ENCODE peak calls at places on chromosomes 2 and 18, in eight cellular contexts. K is A549, D is body of pancreas, C is upper lobe of right lung, G is Panc1, M is suprapubic skin, I is left ventricle myocardium inferior, E is lower leg skin. O is an unnamed sample.

GRCh38 chr2:41395692-41396091 is 652.1 kb upstream of the PKDCC start:
- DNase-seq in K (no peak), D (no peak), C (no peak), G (no peak), M (no peak), I (no peak), E (no peak), O (no peak)

GRCh38 chr18:5515007-5515744 is 28.6 kb downstream of the EPB41L3 start:
- DNase-seq in K (no peak), D (no peak), C (no peak), G (no peak), M (no peak), I (no peak), E (no peak), O (no peak)

GRCh38 chr2:223846524-223846923 is 9.1 kb upstream of the AP1S3 start:
- DNase-seq in K (peak), D (no peak), C (no peak), G (no peak), M (no peak), I (no peak), E (no peak), O (no peak)

GRCh38 chr2:224650815-224651439 is 65.2 kb downstream of the CCDC195 start:
- DNase-seq in K (peak), D (no peak), C (no peak), G (peak), M (no peak), I (no peak), E (no peak), O (peak)

GRCh38 chr18:987325-988186 is 82.9 kb downstream of the ADCYAP1 start:
- DNase-seq in K (peak), D (no peak), C (no peak), G (no peak), M (no peak), I (no peak), E (no peak), O (no peak)

GRCh38 chr2:234494361-234495075 is 2.4 kb downstream of the ARL4C start:
- DNase-seq in K (peak), D (peak), C (no peak), G (no peak), M (no peak), I (no peak), E (no peak), O (no peak)

GRCh38 chr2:72959554-72959953 is 42.2 kb downstream of the EMX1 start:
- DNase-seq in K (no peak), D (no peak), C (no peak), G (no peak), M (no peak), I (no peak), E (no peak), O (no peak)

GRCh38 chr18:24506175-24506574 is 45.7 kb downstream of the HRH4 start:
- DNase-seq in K (no peak), D (no peak), C (no peak), G (no peak), M (no peak), I (no peak), E (no peak), O (no peak)

GRCh38 chr2:1798425-1799144 is 54.3 kb upstream of the PXDN start:
- DNase-seq in K (no peak), D (no peak), C (no peak), G (no peak), M (no peak), I (no peak), E (no peak), O (no peak)

GRCh38 chr2:208222351-208222750 is 32.5 kb downstream of the IDH1 start:
- DNase-seq in K (no peak), D (no peak), C (no peak), G (no peak), M (no peak), I (no peak), E (no peak), O (no peak)

GRCh38 chr18:33761363-33761762 is 183.3 kb downstream of the ASXL3 start:
- DNase-seq in K (peak), D (peak), C (no peak), G (no peak), M (no peak), I (no peak), E (no peak), O (no peak)

GRCh38 chr2:71806432-71806831 is 341.2 kb downstream of the CYP26B1 start:
- DNase-seq in K (no peak), D (no peak), C (no peak), G (no peak), M (no peak), I (no peak), E (no peak), O (no peak)

GRCh38 chr2:157840568-157841156 is 35.5 kb downstream of the ACVR1 start:
- DNase-seq in K (no peak), D (peak), C (peak), G (no peak), M (no peak), I (peak), E (no peak), O (no peak)

GRCh38 chr2:74708883-74709282 is 54.8 kb downstream of the SEMA4F start:
- DNase-seq in K (no peak), D (no peak), C (no peak), G (no peak), M (no peak), I (no peak), E (no peak), O (no peak)

DNA sequence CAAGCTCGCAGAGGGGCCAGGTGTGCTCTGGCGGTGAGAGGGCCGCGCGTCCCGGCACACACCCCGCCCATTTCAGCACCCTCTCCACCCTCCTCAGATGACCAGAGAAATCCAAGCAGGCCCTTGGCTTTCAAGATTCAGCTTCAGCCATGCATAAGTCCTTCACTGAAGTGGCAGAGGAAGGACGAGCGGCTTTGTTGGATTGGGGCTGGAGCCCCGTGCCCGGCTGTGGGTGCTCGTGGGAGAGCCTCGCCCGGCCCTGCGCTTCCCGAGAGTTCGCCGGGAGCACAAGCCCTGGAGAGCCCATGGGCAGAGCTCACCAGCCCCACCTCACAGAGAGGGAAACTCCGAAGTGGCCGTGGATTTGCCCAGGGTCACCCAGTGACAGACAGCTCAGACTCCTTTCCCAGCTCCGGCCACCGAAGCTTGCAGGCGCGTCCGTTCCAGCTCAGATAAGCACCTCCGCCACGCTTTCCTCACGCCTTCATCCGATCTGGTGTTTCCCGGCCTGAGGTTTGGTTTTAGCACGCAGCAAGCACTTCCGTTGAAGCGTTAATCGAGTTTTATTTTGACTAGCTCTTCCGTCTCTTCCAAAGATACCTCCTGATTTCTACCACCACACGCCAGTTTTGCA is 45.6 kb upstream of the MTCL1 start:
- DNase-seq in K (no peak), D (no peak), C (no peak), G (no peak), M (no peak), I (no peak), E (no peak), O (no peak)
- H3K4me3 ChIP-seq in K (no peak), D (no peak), C (no peak), G (no peak), M (no peak), I (no peak), E (no peak), O (no peak)

GRCh38 chr2:232592687-232593407 is 40.6 kb upstream of the EFHD1 start:
- DNase-seq in K (peak), D (no peak), C (no peak), G (peak), M (no peak), I (no peak), E (no peak), O (peak)
- TF ChIP-seq CTCF in K (no peak), D (no peak), C (no peak), G (no peak), M (no peak), I (no peak), E (no peak), O (no peak)

GRCh38 chr18:10482985-10483949 is 28.8 kb downstream of the APCDD1 start:
- DNase-seq in K (no peak), D (peak), C (no peak), G (no peak), M (no peak), I (peak), E (no peak), O (peak)

GRCh38 chr18:10477863-10478260 is 23.4 kb downstream of the APCDD1 start:
- DNase-seq in K (no peak), D (no peak), C (no peak), G (no peak), M (no peak), I (no peak), E (no peak), O (no peak)

GRCh38 chr18:10481831-10482230 is 27.4 kb downstream of the APCDD1 start:
- DNase-seq in K (no peak), D (no peak), C (no peak), G (no peak), M (no peak), I (no peak), E (no peak), O (no peak)

GRCh38 chr18:10485475-10485874 is 31.0 kb downstream of the APCDD1 start:
- DNase-seq in K (no peak), D (no peak), C (no peak), G (no peak), M (no peak), I (no peak), E (no peak), O (no peak)

GRCh38 chr18:10482363-10482984 is 28.0 kb downstream of the APCDD1 start:
- DNase-seq in K (no peak), D (no peak), C (no peak), G (no peak), M (no peak), I (no peak), E (no peak), O (no peak)
- H3K4me3 ChIP-seq in K (no peak), D (no peak), C (no peak), G (no peak), M (no peak), I (no peak), E (no peak), O (no peak)

DNA sequence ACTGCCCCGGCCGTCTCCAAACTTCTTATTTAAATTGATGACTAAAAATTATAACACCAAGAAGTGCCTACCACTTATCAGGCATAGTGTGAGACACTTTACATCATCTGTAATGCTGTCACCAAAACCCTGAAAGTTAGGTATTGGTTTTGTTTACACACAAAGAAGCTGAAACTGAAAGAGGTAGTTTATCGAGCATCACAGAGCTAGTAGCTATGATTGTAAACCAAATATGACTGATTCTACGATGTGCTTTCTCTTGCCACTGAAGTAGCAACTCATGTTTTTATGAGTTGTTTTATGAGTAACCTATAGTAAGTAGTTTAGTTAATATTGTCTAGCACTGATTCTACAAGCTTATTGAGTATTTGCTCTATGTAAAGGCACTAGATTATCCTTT is 31.5 kb downstream of the DYNC1I2 start:
- DNase-seq in K (no peak), D (no peak), C (no peak), G (no peak), M (no peak), I (no peak), E (no peak), O (no peak)
- TF ChIP-seq CTCF in K (no peak), D (no peak), C (no peak), G (no peak), M (no peak), I (no peak), E (no peak), O (no peak)

GRCh38 chr2:101328474-101329007 is 20.0 kb upstream of the RNF149 start:
- DNase-seq in K (no peak), D (no peak), C (no peak), G (no peak), M (no peak), I (no peak), E (peak), O (peak)
- H3K4me3 ChIP-seq in K (no peak), D (no peak), C (no peak), G (no peak), M (no peak), I (no peak), E (no peak), O (no peak)

GRCh38 chr2:139916822-139917221 is 1136.6 kb upstream of the NXPH2 start:
- DNase-seq in K (no peak), D (no peak), C (no peak), G (no peak), M (no peak), I (no peak), E (no peak), O (no peak)
- TF ChIP-seq CTCF in K (no peak), D (no peak), C (no peak), G (peak), M (no peak), I (no peak), E (no peak), O (no peak)

O was measured in colonic mucosa.